ENCODE peak calls at places on chromosomes 16 and 17, in four cellular contexts. Y is lung, W is progenitor cell of endocrine pancreas, T is B cell. C is an unnamed sample.

GRCh38 chr17:80432961-80433550 is 18.1 kb downstream of the ENDOV start:
- DNase-seq in Y (no peak), W (no peak), T (no peak), C (no peak)

GRCh38 chr17:48871551-48872351 is 20.8 kb upstream of the ATP5MC1 start:
- DNase-seq in Y (no peak), W (peak), T (no peak), C (no peak)

GRCh38 chr17:58330997-58331814 is 2.6 kb upstream of the TSPOAP1 start:
- DNase-seq in Y (peak), W (no peak), T (peak), C (peak)

GRCh38 chr16:67752641-67753040 is 33.5 kb upstream of the GFOD2 start:
- DNase-seq in Y (no peak), W (no peak), T (no peak), C (no peak)

GRCh38 chr17:49577651-49577935 is 1.9 kb downstream of the NXPH3 start:
- DNase-seq in Y (no peak), W (no peak), T (no peak), C (no peak)

GRCh38 chr17:41800601-41801373 is 11.0 kb downstream of the P3H4 start:
- DNase-seq in Y (peak), W (peak), T (no peak), C (no peak)

GRCh38 chr17:7845359-7846062 is 9.4 kb upstream of the TMEM88 start:
- DNase-seq in Y (no peak), W (no peak), T (peak), C (no peak)

GRCh38 chr16:19926449-19927390 is 42.1 kb upstream of the GPRC5B start:
- DNase-seq in Y (no peak), W (no peak), T (no peak), C (no peak)

GRCh38 chr16:81831722-81832126 is 52.6 kb downstream of the PLCG2 start:
- DNase-seq in Y (peak), W (no peak), T (peak), C (peak)

GRCh38 chr17:36030949-36031348 is 13.2 kb upstream of the CCL23 start:
- DNase-seq in Y (no peak), W (no peak), T (no peak), C (no peak)

GRCh38 chr16:56965149-56965938 is 3.6 kb downstream of the CETP start:
- DNase-seq in Y (no peak), W (no peak), T (no peak), C (no peak)

GRCh38 chr16:30142672-30143346 is 19.8 kb upstream of the MAPK3 start:
- DNase-seq in Y (no peak), W (no peak), T (peak), C (no peak)

GRCh38 chr16:14418795-14419225 is 211.2 kb downstream of the PARN start:
- DNase-seq in Y (no peak), W (no peak), T (no peak), C (no peak)

GRCh38 chr17:38727661-38728220 is 2.4 kb upstream of the CISD3 start:
- DNase-seq in Y (no peak), W (no peak), T (no peak), C (peak)

GRCh38 chr17:58995247-58995940 is 111.3 kb downstream of the TRIM37 start:
- DNase-seq in Y (no peak), W (no peak), T (no peak), C (no peak)

GRCh38 chr17:76576189-76576588 is 9.5 kb downstream of the ST6GALNAC2 start:
- DNase-seq in Y (no peak), W (no peak), T (no peak), C (no peak)

GRCh38 chr17:44557653-44558285 is 485 bp downstream of the FZD2 start:
- DNase-seq in Y (no peak), W (no peak), T (peak), C (peak)

GRCh38 chr16:19196871-19197270 is 28.8 kb downstream of the SYT17 start:
- DNase-seq in Y (peak), W (no peak), T (no peak), C (no peak)

GRCh38 chr17:16962804-16963203 is 9.1 kb downstream of the TNFRSF13B start:
- DNase-seq in Y (no peak), W (no peak), T (no peak), C (no peak)

GRCh38 chr17:64081802-64082799 is 47.8 kb downstream of the ERN1 start:
- DNase-seq in Y (no peak), W (no peak), T (no peak), C (no peak)

GRCh38 chr17:57493625-57494024 is 237.3 kb downstream of the MSI2 start:
- DNase-seq in Y (no peak), W (no peak), T (no peak), C (no peak)

GRCh38 chr17:17188586-17188985 is 17.5 kb downstream of the PLD6 start:
- DNase-seq in Y (no peak), W (no peak), T (no peak), C (no peak)

GRCh38 chr17:45307290-45308015 is 9.4 kb downstream of the MAP3K14 start:
- DNase-seq in Y (no peak), W (no peak), T (peak), C (no peak)

GRCh38 chr17:42163113-42163512 is 8.3 kb upstream of the RAB5C start:
- DNase-seq in Y (no peak), W (no peak), T (no peak), C (no peak)

GRCh38 chr17:22464041-22464440 is 771.7 kb downstream of the KCNJ18 start:
- DNase-seq in Y (no peak), W (no peak), T (no peak), C (no peak)

GRCh38 chr16:56525154-56525720 is 5.4 kb upstream of the BBS2 start:
- DNase-seq in Y (no peak), W (no peak), T (no peak), C (no peak)

GRCh38 chr16:12532871-12533610 is 270.6 kb downstream of the CPPED1 start:
- DNase-seq in Y (no peak), W (no peak), T (no peak), C (peak)

GRCh38 chr17:632551-632950 is 82.1 kb downstream of the VPS53 start:
- DNase-seq in Y (no peak), W (no peak), T (no peak), C (no peak)

GRCh38 chr17:76268991-76269981 is 4.1 kb downstream of the UBALD2 start:
- DNase-seq in Y (no peak), W (no peak), T (peak), C (no peak)

GRCh38 chr17:66302761-66303626 is 581 bp downstream of the PRKCA start:
- DNase-seq in Y (peak), W (peak), T (peak), C (peak)

GRCh38 chr16:56625140-56625942 is at the start of gene MT1E:
- DNase-seq in Y (peak), W (no peak), T (peak), C (no peak)

GRCh38 chr17:43620147-43620944 is 41.4 kb downstream of the MEOX1 start:
- DNase-seq in Y (no peak), W (no peak), T (no peak), C (no peak)

GRCh38 chr16:86221085-86221484 is 289.2 kb upstream of the FOXF1 start:
- DNase-seq in Y (no peak), W (no peak), T (no peak), C (no peak)

GRCh38 chr16:86219655-86220445 is 290.5 kb upstream of the FOXF1 start:
- DNase-seq in Y (no peak), W (no peak), T (no peak), C (no peak)

GRCh38 chr16:86218479-86219170 is 291.7 kb upstream of the FOXF1 start:
- DNase-seq in Y (no peak), W (no peak), T (no peak), C (no peak)

GRCh38 chr16:86222541-86222940 is 287.8 kb upstream of the FOXF1 start:
- DNase-seq in Y (no peak), W (no peak), T (no peak), C (no peak)

GRCh38 chr16:86220552-86220951 is 289.8 kb upstream of the FOXF1 start:
- DNase-seq in Y (no peak), W (no peak), T (no peak), C (no peak)
- TF ChIP-seq CTCF in Y (no peak), W (no peak), T (no peak), C (no peak)

GRCh38 chr17:4358154-4358553 is 8.3 kb downstream of the UBE2G1 start:
- DNase-seq in Y (no peak), W (no peak), T (peak), C (no peak)

GRCh38 chr17:4364622-4365041 is 1.8 kb downstream of the UBE2G1 start:
- DNase-seq in Y (no peak), W (no peak), T (no peak), C (no peak)

GRCh38 chr17:4365103-4365627 is 1.3 kb downstream of the UBE2G1 start:
- DNase-seq in Y (peak), W (peak), T (peak), C (peak)

GRCh38 chr17:4365628-4366311 is 705 bp downstream of the UBE2G1 start:
- DNase-seq in Y (peak), W (peak), T (no peak), C (no peak)

GRCh38 chr17:4362141-4362540 is 4.3 kb downstream of the UBE2G1 start:
- DNase-seq in Y (no peak), W (no peak), T (no peak), C (no peak)
- TF ChIP-seq CTCF in Y (no peak), W (no peak), T (no peak), C (no peak)

DNA sequence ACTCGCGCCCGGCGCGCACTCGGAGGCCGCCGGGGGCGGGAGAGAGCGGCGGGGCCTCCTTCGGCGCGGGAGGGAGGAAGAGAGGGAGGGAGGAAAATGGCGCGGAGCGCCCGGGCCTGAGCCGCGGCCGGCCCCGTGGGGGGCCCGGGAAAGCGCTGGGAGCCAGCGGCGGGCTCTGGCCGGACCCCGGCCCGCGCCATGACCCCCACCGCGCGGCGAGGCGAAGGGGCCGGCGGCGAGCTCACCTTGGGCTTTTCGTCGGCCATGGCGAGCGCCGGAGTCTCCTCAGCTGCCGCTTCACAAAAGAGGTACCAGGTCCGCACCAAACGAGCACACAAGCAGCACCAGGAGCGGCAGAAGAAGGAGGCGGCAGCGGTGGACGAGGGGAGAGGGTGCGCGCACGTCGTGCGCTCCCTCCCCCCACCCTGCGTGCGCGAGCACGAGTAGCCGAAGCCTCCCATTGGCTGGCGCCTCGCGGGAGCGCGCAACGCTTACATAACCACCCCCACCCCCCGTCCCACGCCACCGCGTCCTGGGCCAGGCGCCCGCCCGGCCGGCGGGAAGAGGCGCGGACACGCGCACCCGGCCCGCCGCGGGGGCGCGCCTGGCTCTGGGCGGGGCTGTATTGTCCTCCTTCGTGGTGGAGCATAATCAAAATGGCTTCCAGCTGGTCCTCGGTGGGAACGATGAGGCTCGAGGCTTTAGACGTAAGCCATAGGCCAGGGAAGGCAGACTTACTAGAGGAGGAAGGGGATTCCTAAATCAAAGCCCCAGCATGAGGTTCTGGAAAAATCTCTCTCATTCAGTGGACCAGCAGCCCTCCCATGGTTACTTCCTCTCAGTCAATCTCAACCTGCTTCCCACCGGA is at the start of gene SUMO2:
- DNase-seq in Y (peak), W (peak), T (peak), C (peak)
- TF ChIP-seq CTCF in Y (no peak), W (no peak), T (no peak), C (peak)

GRCh38 chr17:20009302-20010098 is at the start of gene SPECC1:
- DNase-seq in Y (peak), W (peak), T (peak), C (peak)
- TF ChIP-seq CTCF in Y (peak), W (peak), T (peak), C (peak)